ENCODE peak calls at places on chromosomes 11 and 22, in ten cellular contexts. G is fibroblast of pulmonary artery, J is right cardiac atrium, O is EH, Q is HCEC 1CT, T is NCI-H1105 treated with DMSO at 0.1 percent for 48 hours, A is non-pigmented ciliary epithelial cell, I is tibial nerve, E is iris pigment epithelial cell, B is kidney tubule cell. W is an unnamed sample.

GRCh38 chr11:68354181-68354872 is 41.9 kb downstream of the LRP5 start:
- DNase-seq in G (peak; percentile 85), J (peak; percentile 94), O (peak; percentile 99), Q (peak; percentile 89), T (no peak), A (peak; percentile 59), I (peak; percentile 63), E (peak; percentile 83), B (peak; percentile 94), W (no peak)

GRCh38 chr11:63914896-63915681 is 1.9 kb downstream of the RCOR2 start:
- DNase-seq in G (no peak), J (no peak), O (no peak), Q (no peak), T (no peak), A (no peak), I (no peak), E (no peak), B (no peak), W (no peak)

GRCh38 chr11:47565340-47566165 is at the start of gene PTPMT1:
- DNase-seq in G (peak; percentile 69), J (peak; percentile 91), O (peak; percentile 82), Q (peak; percentile 73), T (peak; percentile 13), A (no peak), I (no peak), E (peak; percentile 74), B (peak; percentile 78), W (no peak)

GRCh38 chr22:19325296-19325950 is 33.9 kb upstream of the CLTCL1 start:
- DNase-seq in G (peak; percentile 43), J (no peak), O (peak; percentile 3), Q (peak; percentile 81), T (no peak), A (no peak), I (no peak), E (peak; percentile 78), B (peak; percentile 35), W (no peak)

GRCh38 chr11:77082838-77083552 is 16.2 kb downstream of the CAPN5 start:
- DNase-seq in G (peak; percentile 72), J (peak; percentile 86), O (peak; percentile 73), Q (no peak), T (no peak), A (no peak), I (peak; percentile 16), E (peak; percentile 73), B (peak; percentile 25), W (no peak)

GRCh38 chr11:60925685-60926267 is 1.5 kb downstream of the TMEM132A start:
- DNase-seq in G (peak; percentile 66), J (no peak), O (peak; percentile 73), Q (peak; percentile 76), T (peak; percentile 12), A (no peak), I (no peak), E (peak; percentile 57), B (peak; percentile 97), W (no peak)

GRCh38 chr11:72777755-72778278 is 16.0 kb downstream of the STARD10 start:
- DNase-seq in G (no peak), J (no peak), O (no peak), Q (no peak), T (no peak), A (no peak), I (no peak), E (no peak), B (no peak), W (peak; percentile 52)

GRCh38 chr11:57791321-57792059 is 29.9 kb downstream of the CTNND1 start:
- DNase-seq in G (no peak), J (peak; percentile 49), O (no peak), Q (no peak), T (no peak), A (no peak), I (no peak), E (no peak), B (peak; percentile 63), W (no peak)

GRCh38 chr11:114438303-114438702 is 964 bp upstream of the REXO2 start:
- DNase-seq in G (peak; percentile 22), J (no peak), O (peak; percentile 7), Q (no peak), T (no peak), A (no peak), I (no peak), E (peak; percentile 20), B (peak; percentile 58), W (no peak)

GRCh38 chr11:101583180-101584128 is at the start of gene TRPC6:
- DNase-seq in G (peak; percentile 3), J (peak; percentile 56), O (peak; percentile 11), Q (no peak), T (no peak), A (no peak), I (no peak), E (peak; percentile 10), B (peak; percentile 6), W (peak; percentile 2)

GRCh38 chr11:134689886-134690285 is 277.8 kb upstream of the B3GAT1 start:
- DNase-seq in G (no peak), J (no peak), O (no peak), Q (no peak), T (no peak), A (no peak), I (no peak), E (no peak), B (no peak), W (no peak)

GRCh38 chr11:130003717-130004001 is 1.0 kb upstream of the PRDM10 start:
- DNase-seq in G (no peak), J (no peak), O (no peak), Q (no peak), T (no peak), A (no peak), I (no peak), E (no peak), B (no peak), W (no peak)

GRCh38 chr11:20156876-20157613 is 3.2 kb downstream of the DBX1 start:
- DNase-seq in G (no peak), J (no peak), O (no peak), Q (no peak), T (peak; percentile 64), A (no peak), I (no peak), E (no peak), B (no peak), W (no peak)

GRCh38 chr11:128318856-128319474 is 268.4 kb downstream of the ETS1 start:
- DNase-seq in G (no peak), J (no peak), O (peak; percentile 23), Q (peak; percentile 13), T (no peak), A (no peak), I (no peak), E (peak; percentile 74), B (peak; percentile 67), W (no peak)

GRCh38 chr11:107963091-107963490 is 34.8 kb downstream of the RAB39A start:
- DNase-seq in G (no peak), J (no peak), O (no peak), Q (no peak), T (no peak), A (no peak), I (no peak), E (no peak), B (peak; percentile 14), W (no peak)

GRCh38 chr11:14075118-14075601 is 112.6 kb downstream of the SPON1 start:
- DNase-seq in G (no peak), J (no peak), O (peak; percentile 3), Q (peak; percentile 17), T (no peak), A (no peak), I (no peak), E (peak; percentile 9), B (peak; percentile 77), W (no peak)

GRCh38 chr11:13225058-13226001 is 52.3 kb upstream of the BMAL1 start:
- DNase-seq in G (no peak), J (no peak), O (no peak), Q (no peak), T (no peak), A (no peak), I (no peak), E (no peak), B (peak; percentile 59), W (no peak)

GRCh38 chr11:124756753-124757227 is 4.7 kb upstream of the VSIG2 start:
- DNase-seq in G (no peak), J (no peak), O (no peak), Q (no peak), T (no peak), A (no peak), I (no peak), E (no peak), B (no peak), W (no peak)

GRCh38 chr11:36751251-36751839 is 153.3 kb upstream of the RAG2 start:
- DNase-seq in G (no peak), J (no peak), O (no peak), Q (no peak), T (no peak), A (no peak), I (no peak), E (no peak), B (no peak), W (no peak)

GRCh38 chr11:23021287-23021863 is 161.1 kb upstream of the CCDC179 start:
- DNase-seq in G (peak; percentile 47), J (no peak), O (peak; percentile 44), Q (peak; percentile 34), T (peak; percentile 28), A (peak; percentile 2), I (no peak), E (peak; percentile 39), B (peak; percentile 33), W (peak; percentile 1)

GRCh38 chr11:1453611-1454386 is 32.8 kb downstream of the MOB2 start:
- DNase-seq in G (no peak), J (peak; percentile 64), O (peak; percentile 3), Q (no peak), T (peak; percentile 4), A (no peak), I (no peak), E (no peak), B (peak; percentile 70), W (peak; percentile 57)

GRCh38 chr11:61579398-61580291 is 1.2 kb downstream of the SYT7 start:
- DNase-seq in G (no peak), J (peak; percentile 55), O (no peak), Q (no peak), T (no peak), A (no peak), I (no peak), E (no peak), B (no peak), W (no peak)

GRCh38 chr11:3888210-3888609 is 32.7 kb downstream of the STIM1 start:
- DNase-seq in G (no peak), J (no peak), O (no peak), Q (no peak), T (no peak), A (no peak), I (no peak), E (no peak), B (no peak), W (no peak)

GRCh38 chr11:69718147-69718546 is 14.3 kb upstream of the FGF19 start:
- DNase-seq in G (peak; percentile 22), J (no peak), O (peak; percentile 40), Q (peak; percentile 10), T (peak; percentile 70), A (no peak), I (no peak), E (peak; percentile 31), B (peak; percentile 43), W (no peak)

GRCh38 chr11:32870676-32871075 is 21.9 kb upstream of the QSER1 start:
- DNase-seq in G (peak; percentile 8), J (no peak), O (no peak), Q (no peak), T (peak; percentile 26), A (no peak), I (no peak), E (no peak), B (no peak), W (no peak)

GRCh38 chr11:6498121-6498520 is 1.0 kb downstream of the DNHD1 start:
- DNase-seq in G (peak; percentile 39), J (peak; percentile 75), O (no peak), Q (no peak), T (no peak), A (no peak), I (no peak), E (peak; percentile 67), B (no peak), W (no peak)

GRCh38 chr22:23801886-23802377 is 15.2 kb downstream of the SMARCB1 start:
- DNase-seq in G (no peak), J (peak; percentile 17), O (no peak), Q (no peak), T (no peak), A (no peak), I (no peak), E (no peak), B (no peak), W (no peak)

GRCh38 chr11:121930004-121930965 is 185.7 kb downstream of the BLID start:
- DNase-seq in G (peak; percentile 46), J (no peak), O (peak; percentile 32), Q (no peak), T (peak; percentile 75), A (no peak), I (no peak), E (peak; percentile 24), B (peak; percentile 55), W (no peak)